ENCODE peak calls at places on chromosomes 1 and 21, in seven cellular contexts. Q is neural crest cell; I is pulmonary artery endothelial cell; M is stimulated activated CD4-positive, alpha-beta T cell treated with anti-CD3 and anti-CD28 coated beads, Interleukin-2, amount 100 ng/mL, for 24 hours; N is EL; T is upper lobe of left lung; J is erythroblast. S is an unnamed sample.

GRCh38 chr1:41646186-41646585 is 161.7 kb upstream of the EDN2 start:
- DNase-seq in N (no peak), I (no peak), J (no peak), T (no peak), M (no peak), Q (no peak), S (no peak)

GRCh38 chr1:42480921-42481320 is 17.8 kb downstream of the CCDC30 start:
- DNase-seq in T (no peak), M (no peak), I (no peak), N (peak; percentile 13), Q (no peak), J (no peak), S (no peak)

GRCh38 chr1:207282496-207283380 is 38.7 kb upstream of the CD55 start:
- DNase-seq in M (no peak), J (no peak), Q (no peak), T (no peak), N (peak; percentile 24), I (peak; percentile 82), S (no peak)

GRCh38 chr1:204647114-204647804 is 38.3 kb downstream of the LRRN2 start:
- DNase-seq in M (no peak), Q (peak; percentile 23), T (no peak), J (peak; percentile 81), N (peak; percentile 69), I (peak; percentile 40), S (peak; percentile 2)

GRCh38 chr21:29725025-29725736 is 214.6 kb downstream of the GRIK1 start:
- DNase-seq in M (no peak), T (no peak), J (no peak), I (no peak), N (no peak), Q (no peak), S (no peak)

GRCh38 chr1:223016890-223017289 is 126.2 kb downstream of the TLR5 start:
- DNase-seq in Q (no peak), M (no peak), N (no peak), T (peak; percentile 68), J (no peak), I (no peak), S (no peak)

GRCh38 chr1:178739285-178740045 is 14.4 kb downstream of the RALGPS2 start:
- DNase-seq in I (no peak), M (no peak), N (peak; percentile 13), T (no peak), J (peak; percentile 13), Q (no peak), S (peak; percentile 20)

GRCh38 chr1:145922266-145922665 is 3.7 kb upstream of the PEX11B start:
- DNase-seq in J (no peak), Q (no peak), I (no peak), N (no peak), T (no peak), M (no peak), S (no peak)

GRCh38 chr1:66436378-66437135 is 97.4 kb upstream of the SGIP1 start:
- DNase-seq in Q (no peak), N (peak; percentile 94), M (peak; percentile 65), J (no peak), T (no peak), I (no peak), S (peak; percentile 75)

GRCh38 chr1:217673387-217673786 is 42.2 kb downstream of the SPATA17 start:
- DNase-seq in T (no peak), N (no peak), I (no peak), J (no peak), M (no peak), Q (no peak), S (no peak)

GRCh38 chr1:38297852-38298251 is 251.3 kb upstream of the POU3F1 start:
- DNase-seq in J (no peak), M (no peak), I (no peak), Q (no peak), N (no peak), T (peak; percentile 29), S (no peak)

GRCh38 chr1:175857756-175858155 is 114.4 kb upstream of the TNR start:
- DNase-seq in J (no peak), I (no peak), T (no peak), Q (no peak), M (no peak), N (no peak), S (no peak)

GRCh38 chr1:199113265-199113869 is 474.5 kb downstream of the PTPRC start:
- DNase-seq in I (peak; percentile 58), J (peak; percentile 56), T (no peak), N (peak; percentile 58), M (peak; percentile 71), Q (peak; percentile 38), S (no peak)

GRCh38 chr21:33402011-33402979 is 918 bp upstream of the IFNGR2 start:
- DNase-seq in I (no peak), M (no peak), T (peak; percentile 89), N (peak; percentile 81), Q (no peak), J (peak; percentile 42), S (peak; percentile 56)

GRCh38 chr1:112866151-112866550 is 89.8 kb downstream of the SLC16A1 start:
- DNase-seq in M (no peak), Q (no peak), T (no peak), N (peak; percentile 83), J (no peak), I (peak; percentile 94), S (peak; percentile 31)

GRCh38 chr1:2587860-2588571 is 1.4 kb downstream of the PRXL2B start:
- DNase-seq in Q (no peak), M (no peak), I (no peak), J (no peak), N (no peak), T (peak; percentile 76), S (no peak)

GRCh38 chr1:89622895-89623294 is 10.0 kb upstream of the LRRC8C start:
- DNase-seq in Q (no peak), N (no peak), J (peak; percentile 50), M (no peak), I (no peak), T (no peak), S (no peak)